ENCODE peak calls at places on chromosomes 5 and 9, in eight cellular contexts. N, Z, A, T, H, D, P and I are unnamed samples.

GRCh38 chr9:122904466-122904822 is 715 bp downstream of the RC3H2 start:
- DNase-seq in N (peak; percentile 19), Z (peak; percentile 54), A (no peak), T (peak; percentile 48), H (peak; percentile 48), D (no peak), P (no peak), I (peak; percentile 16)

GRCh38 chr5:65816729-65817128 is 94.7 kb downstream of the NLN start:
- DNase-seq in N (no peak), Z (no peak), A (no peak), T (no peak), H (no peak), D (no peak), P (no peak), I (no peak)

GRCh38 chr5:131377785-131378325 is 114.0 kb downstream of the CDC42SE2 start:
- DNase-seq in N (no peak), Z (no peak), A (no peak), T (peak; percentile 38), H (peak; percentile 39), D (no peak), P (no peak), I (no peak)

GRCh38 chr5:171647043-171647899 is 138.3 kb upstream of the SMIM23 start:
- DNase-seq in N (no peak), Z (peak; percentile 28), A (no peak), T (peak; percentile 65), H (no peak), D (no peak), P (no peak), I (no peak)

GRCh38 chr5:141873933-141874261 is 4.3 kb downstream of the PCDH1 start:
- DNase-seq in N (no peak), Z (no peak), A (no peak), T (no peak), H (no peak), D (no peak), P (no peak), I (no peak)

GRCh38 chr9:127976943-127977871 is 3.6 kb downstream of the EEIG1 start:
- DNase-seq in N (no peak), Z (no peak), A (no peak), T (no peak), H (no peak), D (no peak), P (peak; percentile 69), I (no peak)

GRCh38 chr9:115808108-115808507 is 345.5 kb upstream of the PAPPA start:
- DNase-seq in N (no peak), Z (no peak), A (no peak), T (peak; percentile 45), H (no peak), D (no peak), P (no peak), I (no peak)

GRCh38 chr5:34833991-34834793 is 4.8 kb upstream of the TTC23L start:
- DNase-seq in N (no peak), Z (no peak), A (no peak), T (peak; percentile 76), H (peak; percentile 72), D (no peak), P (no peak), I (no peak)

GRCh38 chr9:85569988-85570387 is 171.8 kb downstream of the AGTPBP1 start:
- DNase-seq in N (no peak), Z (peak; percentile 48), A (no peak), T (peak; percentile 12), H (peak; percentile 4), D (no peak), P (no peak), I (no peak)

GRCh38 chr5:17238521-17239041 is 21.1 kb downstream of the BASP1 start:
- DNase-seq in N (no peak), Z (peak; percentile 60), A (no peak), T (peak; percentile 32), H (no peak), D (no peak), P (no peak), I (no peak)